ENCODE peak calls at places on chromosome 2, in six cellular contexts. One of them, this sample, is unnamed.

GRCh38 chr2:33304032-33304864 is 172.2 kb upstream of the RASGRP3 start:
- DNase-seq in caudate nucleus: no peak
- DNase-seq in amniotic epithelial cell: no peak
- DNase-seq in SHP77: no peak
- DNase-seq in brain microvascular endothelial cell: no peak
- DNase-seq in hepatocyte: peak; percentile 13
- DNase-seq in this sample: no peak

GRCh38 chr2:160956243-160956802 is 203.9 kb upstream of the TANK start:
- DNase-seq in brain microvascular endothelial cell: no peak
- DNase-seq in amniotic epithelial cell: no peak
- DNase-seq in SHP77: no peak
- DNase-seq in hepatocyte: no peak
- DNase-seq in caudate nucleus: no peak
- DNase-seq in this sample: no peak

GRCh38 chr2:221574231-221574570 is 2.1 kb upstream of the EPHA4 start:
- DNase-seq in caudate nucleus: no peak
- DNase-seq in hepatocyte: no peak
- DNase-seq in SHP77: no peak
- DNase-seq in brain microvascular endothelial cell: no peak
- DNase-seq in amniotic epithelial cell: no peak
- DNase-seq in this sample: no peak

GRCh38 chr2:235597081-235597615 is 103.3 kb downstream of the AGAP1 start:
- DNase-seq in caudate nucleus: no peak
- DNase-seq in SHP77: no peak
- DNase-seq in amniotic epithelial cell: no peak
- DNase-seq in brain microvascular endothelial cell: no peak
- DNase-seq in hepatocyte: no peak
- DNase-seq in this sample: no peak

GRCh38 chr2:226728996-226729395 is 70.6 kb downstream of the IRS1 start:
- DNase-seq in hepatocyte: no peak
- DNase-seq in caudate nucleus: no peak
- DNase-seq in brain microvascular endothelial cell: no peak
- DNase-seq in SHP77: no peak
- DNase-seq in amniotic epithelial cell: peak; percentile 67
- DNase-seq in this sample: no peak

GRCh38 chr2:181085729-181086128 is 105.3 kb downstream of the UBE2E3 start:
- DNase-seq in amniotic epithelial cell: no peak
- DNase-seq in hepatocyte: no peak
- DNase-seq in caudate nucleus: no peak
- DNase-seq in SHP77: no peak
- DNase-seq in brain microvascular endothelial cell: no peak
- DNase-seq in this sample: no peak

GRCh38 chr2:202757339-202757738 is 114.2 kb downstream of the ICA1L start:
- DNase-seq in amniotic epithelial cell: no peak
- DNase-seq in brain microvascular endothelial cell: no peak
- DNase-seq in hepatocyte: no peak
- DNase-seq in caudate nucleus: no peak
- DNase-seq in SHP77: no peak
- DNase-seq in this sample: no peak

GRCh38 chr2:173986805-173987204 is 21.6 kb upstream of the SP3 start:
- DNase-seq in hepatocyte: no peak
- DNase-seq in SHP77: no peak
- DNase-seq in amniotic epithelial cell: no peak
- DNase-seq in caudate nucleus: no peak
- DNase-seq in brain microvascular endothelial cell: no peak
- DNase-seq in this sample: no peak

GRCh38 chr2:148877403-148877740 is 2.3 kb downstream of the KIF5C start:
- DNase-seq in SHP77: no peak
- DNase-seq in caudate nucleus: no peak
- DNase-seq in brain microvascular endothelial cell: no peak
- DNase-seq in amniotic epithelial cell: no peak
- DNase-seq in hepatocyte: no peak
- DNase-seq in this sample: no peak

GRCh38 chr2:239025081-239025801 is 177.4 kb downstream of the TWIST2 start:
- DNase-seq in amniotic epithelial cell: peak; percentile 78
- DNase-seq in SHP77: no peak
- DNase-seq in hepatocyte: peak; percentile 71
- DNase-seq in caudate nucleus: no peak
- DNase-seq in brain microvascular endothelial cell: peak; percentile 63
- DNase-seq in this sample: no peak

GRCh38 chr2:27652341-27652740 is 11.1 kb downstream of the SUPT7L start:
- DNase-seq in caudate nucleus: no peak
- DNase-seq in hepatocyte: no peak
- DNase-seq in brain microvascular endothelial cell: no peak
- DNase-seq in SHP77: no peak
- DNase-seq in amniotic epithelial cell: no peak
- DNase-seq in this sample: no peak